ENCODE peak calls at places on chromosome 13, in five cellular contexts. One of them, this sample, is unnamed.
A peak's percentile ranks its signal among the peaks of the same experiment; 100 is the strongest.

GRCh38 chr13:110261166-110262081 is 45.5 kb downstream of the COL4A1 start:
- DNase-seq in suprapubic skin: no peak
- DNase-seq in Panc1: no peak
- DNase-seq in endodermal cell: peak; percentile 71
- DNase-seq in CD4-positive, CD25-positive, alpha-beta regulatory T cell: no peak
- DNase-seq in this sample: peak; percentile 59

GRCh38 chr13:72536668-72537399 is 190.6 kb downstream of the MZT1 start:
- DNase-seq in endodermal cell: no peak
- DNase-seq in CD4-positive, CD25-positive, alpha-beta regulatory T cell: no peak
- DNase-seq in suprapubic skin: no peak
- DNase-seq in Panc1: no peak
- DNase-seq in this sample: no peak

GRCh38 chr13:27406178-27406939 is 18.1 kb upstream of the GTF3A start:
- DNase-seq in Panc1: no peak
- DNase-seq in endodermal cell: no peak
- DNase-seq in suprapubic skin: no peak
- DNase-seq in CD4-positive, CD25-positive, alpha-beta regulatory T cell: peak; percentile 19
- DNase-seq in this sample: peak; percentile 52

GRCh38 chr13:48412881-48413351 is at the start of gene LPAR6:
- DNase-seq in suprapubic skin: no peak
- DNase-seq in Panc1: no peak
- DNase-seq in endodermal cell: peak; percentile 55
- DNase-seq in CD4-positive, CD25-positive, alpha-beta regulatory T cell: peak; percentile 3
- DNase-seq in this sample: no peak

GRCh38 chr13:39186205-39186880 is 148.1 kb downstream of the NHLRC3 start:
- DNase-seq in suprapubic skin: no peak
- DNase-seq in Panc1: no peak
- DNase-seq in endodermal cell: no peak
- DNase-seq in CD4-positive, CD25-positive, alpha-beta regulatory T cell: no peak
- DNase-seq in this sample: no peak

GRCh38 chr13:102198418-102199322 is 203.2 kb downstream of the FGF14 start:
- DNase-seq in CD4-positive, CD25-positive, alpha-beta regulatory T cell: no peak
- DNase-seq in suprapubic skin: no peak
- DNase-seq in endodermal cell: no peak
- DNase-seq in Panc1: no peak
- DNase-seq in this sample: no peak

GRCh38 chr13:20462533-20462915 is 63.1 kb downstream of the CRYL1 start:
- DNase-seq in Panc1: no peak
- DNase-seq in CD4-positive, CD25-positive, alpha-beta regulatory T cell: no peak
- DNase-seq in endodermal cell: no peak
- DNase-seq in suprapubic skin: no peak
- DNase-seq in this sample: no peak

GRCh38 chr13:29852464-29853054 is 2.1 kb upstream of the UBL3 start:
- DNase-seq in suprapubic skin: no peak
- DNase-seq in endodermal cell: no peak
- DNase-seq in CD4-positive, CD25-positive, alpha-beta regulatory T cell: no peak
- DNase-seq in Panc1: no peak
- DNase-seq in this sample: no peak

GRCh38 chr13:49086711-49087110 is 111.0 kb downstream of the FNDC3A start:
- DNase-seq in suprapubic skin: no peak
- DNase-seq in Panc1: no peak
- DNase-seq in CD4-positive, CD25-positive, alpha-beta regulatory T cell: no peak
- DNase-seq in endodermal cell: no peak
- DNase-seq in this sample: no peak

GRCh38 chr13:101157261-101157660 is 259.0 kb downstream of the NALCN start:
- DNase-seq in suprapubic skin: no peak
- DNase-seq in Panc1: no peak
- DNase-seq in CD4-positive, CD25-positive, alpha-beta regulatory T cell: no peak
- DNase-seq in endodermal cell: peak; percentile 84
- DNase-seq in this sample: no peak

GRCh38 chr13:48679941-48680630 is 26.4 kb downstream of the CYSLTR2 start:
- DNase-seq in suprapubic skin: no peak
- DNase-seq in endodermal cell: no peak
- DNase-seq in Panc1: no peak
- DNase-seq in CD4-positive, CD25-positive, alpha-beta regulatory T cell: no peak
- DNase-seq in this sample: no peak

GRCh38 chr13:51934461-51935087 is 72.8 kb downstream of the CCDC70 start:
- DNase-seq in endodermal cell: peak; percentile 62
- DNase-seq in CD4-positive, CD25-positive, alpha-beta regulatory T cell: no peak
- DNase-seq in suprapubic skin: no peak
- DNase-seq in Panc1: no peak
- DNase-seq in this sample: no peak

GRCh38 chr13:112202966-112203365 is 136.0 kb downstream of the SOX1 start:
- DNase-seq in Panc1: no peak
- DNase-seq in CD4-positive, CD25-positive, alpha-beta regulatory T cell: no peak
- DNase-seq in suprapubic skin: no peak
- DNase-seq in endodermal cell: no peak
- DNase-seq in this sample: no peak

GRCh38 chr13:58087566-58087965 is 456.0 kb downstream of the PCDH17 start:
- DNase-seq in Panc1: no peak
- DNase-seq in CD4-positive, CD25-positive, alpha-beta regulatory T cell: no peak
- DNase-seq in suprapubic skin: no peak
- DNase-seq in endodermal cell: no peak
- DNase-seq in this sample: no peak

GRCh38 chr13:51637852-51638496 is 53.7 kb downstream of the WDFY2 start:
- DNase-seq in Panc1: no peak
- DNase-seq in CD4-positive, CD25-positive, alpha-beta regulatory T cell: no peak
- DNase-seq in suprapubic skin: no peak
- DNase-seq in endodermal cell: peak; percentile 43
- DNase-seq in this sample: no peak

GRCh38 chr13:93307166-93307565 is 80.6 kb downstream of the GPC6 start:
- DNase-seq in suprapubic skin: no peak
- DNase-seq in CD4-positive, CD25-positive, alpha-beta regulatory T cell: no peak
- DNase-seq in Panc1: no peak
- DNase-seq in endodermal cell: no peak
- DNase-seq in this sample: no peak

GRCh38 chr13:64718116-64718515 is 2512.0 kb downstream of the PCDH9 start:
- DNase-seq in suprapubic skin: no peak
- DNase-seq in Panc1: no peak
- DNase-seq in CD4-positive, CD25-positive, alpha-beta regulatory T cell: no peak
- DNase-seq in endodermal cell: no peak
- DNase-seq in this sample: no peak

GRCh38 chr13:99033814-99034213 is 56.0 kb upstream of the DOCK9 start:
- DNase-seq in Panc1: no peak
- DNase-seq in suprapubic skin: no peak
- DNase-seq in CD4-positive, CD25-positive, alpha-beta regulatory T cell: no peak
- DNase-seq in endodermal cell: no peak
- DNase-seq in this sample: no peak

GRCh38 chr13:19586904-19587634 is 25.7 kb upstream of the TPTE2 start:
- DNase-seq in CD4-positive, CD25-positive, alpha-beta regulatory T cell: peak; percentile 57
- DNase-seq in suprapubic skin: no peak
- DNase-seq in Panc1: no peak
- DNase-seq in endodermal cell: no peak
- DNase-seq in this sample: no peak

GRCh38 chr13:31797154-31797775 is 57.9 kb downstream of the RXFP2 start:
- DNase-seq in CD4-positive, CD25-positive, alpha-beta regulatory T cell: no peak
- DNase-seq in suprapubic skin: no peak
- DNase-seq in Panc1: no peak
- DNase-seq in endodermal cell: no peak
- DNase-seq in this sample: no peak

GRCh38 chr13:45481688-45482087 is 16.9 kb downstream of the COG3 start:
- DNase-seq in endodermal cell: no peak
- DNase-seq in suprapubic skin: no peak
- DNase-seq in CD4-positive, CD25-positive, alpha-beta regulatory T cell: no peak
- DNase-seq in Panc1: no peak
- DNase-seq in this sample: no peak

GRCh38 chr13:44815507-44816074 is 173.7 kb downstream of the NUFIP1 start:
- DNase-seq in Panc1: no peak
- DNase-seq in suprapubic skin: no peak
- DNase-seq in endodermal cell: peak; percentile 67
- DNase-seq in CD4-positive, CD25-positive, alpha-beta regulatory T cell: no peak
- DNase-seq in this sample: peak; percentile 67

GRCh38 chr13:23619073-23619855 is 49.1 kb downstream of the TNFRSF19 start:
- DNase-seq in Panc1: no peak
- DNase-seq in endodermal cell: no peak
- DNase-seq in suprapubic skin: no peak
- DNase-seq in CD4-positive, CD25-positive, alpha-beta regulatory T cell: no peak
- DNase-seq in this sample: no peak

GRCh38 chr13:108494991-108495661 is 134.3 kb upstream of the MYO16 start:
- DNase-seq in CD4-positive, CD25-positive, alpha-beta regulatory T cell: no peak
- DNase-seq in endodermal cell: peak; percentile 69
- DNase-seq in suprapubic skin: no peak
- DNase-seq in Panc1: no peak
- DNase-seq in this sample: no peak
- H3K4me3 ChIP-seq in CD4-positive, CD25-positive, alpha-beta regulatory T cell: no peak overlapping the region
- H3K4me3 ChIP-seq in endodermal cell: peak overlapping the region; percentile 69
- H3K4me3 ChIP-seq in suprapubic skin: peak overlapping the region; percentile 38
- H3K4me3 ChIP-seq in Panc1: no peak overlapping the region
- H3K4me3 ChIP-seq in this sample: peak overlapping the region; percentile 48

DNA sequence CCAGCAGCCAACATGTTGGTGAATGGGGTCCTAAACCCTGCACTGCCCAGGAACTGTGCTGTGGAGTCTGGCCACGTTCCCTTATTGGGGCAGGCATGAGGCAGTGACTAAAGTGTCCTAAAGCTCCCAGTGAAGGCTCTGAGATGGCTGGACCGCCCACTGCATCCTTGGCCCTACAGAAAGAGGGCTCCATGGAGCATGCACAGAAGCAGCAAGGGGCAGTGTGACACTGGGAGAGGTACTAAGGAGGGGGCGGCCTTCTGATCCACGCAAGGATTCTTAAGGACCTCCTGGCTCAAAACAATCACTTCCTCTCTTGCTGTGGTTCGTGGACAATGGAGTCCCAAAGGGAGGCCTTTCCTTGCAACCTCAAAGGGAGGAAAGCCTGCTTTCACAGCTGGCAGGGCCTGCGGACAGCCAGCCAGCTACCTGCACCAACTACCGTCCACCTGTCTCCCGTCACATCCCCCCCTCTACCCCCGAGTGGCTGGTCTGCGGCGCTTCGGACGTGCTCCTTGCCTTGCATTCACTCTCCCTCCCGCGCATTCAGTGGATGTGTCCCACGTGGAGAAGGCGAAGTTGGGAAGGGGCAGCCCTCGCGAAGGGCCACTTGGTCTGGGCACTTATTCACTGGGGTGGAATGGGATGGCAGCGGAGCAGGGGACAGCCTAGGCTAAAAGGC is 63.9 kb upstream of the STARD13 start:
- DNase-seq in CD4-positive, CD25-positive, alpha-beta regulatory T cell: no peak
- DNase-seq in suprapubic skin: peak; percentile 71
- DNase-seq in endodermal cell: peak; percentile 68
- DNase-seq in Panc1: no peak
- DNase-seq in this sample: peak; percentile 24
- H3K4me1 ChIP-seq in CD4-positive, CD25-positive, alpha-beta regulatory T cell: no peaks in the 10 kb centered on the region
- H3K4me1 ChIP-seq in suprapubic skin: peaks cover 10% of the 10 kb centered on the region
- H3K4me1 ChIP-seq in endodermal cell: no peaks in the 10 kb centered on the region
- H3K4me1 ChIP-seq in Panc1: no peaks in the 10 kb centered on the region
- H3K4me1 ChIP-seq in this sample: peaks cover 5% of the 10 kb centered on the region

GRCh38 chr13:106213028-106213427 is 322.4 kb downstream of the EFNB2 start:
- DNase-seq in CD4-positive, CD25-positive, alpha-beta regulatory T cell: no peak
- DNase-seq in suprapubic skin: no peak
- DNase-seq in Panc1: no peak
- DNase-seq in endodermal cell: no peak
- DNase-seq in this sample: no peak
- H3K4me3 ChIP-seq in CD4-positive, CD25-positive, alpha-beta regulatory T cell: no peak overlapping the region
- H3K4me3 ChIP-seq in suprapubic skin: no peak overlapping the region
- H3K4me3 ChIP-seq in Panc1: no peak overlapping the region
- H3K4me3 ChIP-seq in endodermal cell: peak overlapping the region; percentile 29
- H3K4me3 ChIP-seq in this sample: no peak overlapping the region

GRCh38 chr13:97582170-97582569 is 148.2 kb downstream of the RAP2A start:
- DNase-seq in Panc1: no peak
- DNase-seq in suprapubic skin: no peak
- DNase-seq in CD4-positive, CD25-positive, alpha-beta regulatory T cell: no peak
- DNase-seq in endodermal cell: no peak
- DNase-seq in this sample: no peak
- H3K4me1 ChIP-seq in Panc1: no peaks in the 10 kb centered on the region
- H3K4me1 ChIP-seq in suprapubic skin: no peaks in the 10 kb centered on the region
- H3K4me1 ChIP-seq in CD4-positive, CD25-positive, alpha-beta regulatory T cell: no peaks in the 10 kb centered on the region
- H3K4me1 ChIP-seq in endodermal cell: peaks cover 4% of the 10 kb centered on the region
- H3K4me1 ChIP-seq in this sample: no peaks in the 10 kb centered on the region

This sample was measured in ascending aorta.